ENCODE peak calls at places on chromosomes 5 and 9, in five cellular contexts. W, L, K, Y and V are unnamed samples.

GRCh38 chr5:65512170-65512937 is 30.6 kb upstream of the ADAMTS6 start:
- DNase-seq in W (no peak), L (no peak), K (peak; percentile 8), Y (no peak), V (peak; percentile 24)

GRCh38 chr9:126001581-126002225 is 254.5 kb downstream of the PBX3 start:
- DNase-seq in W (no peak), L (no peak), K (no peak), Y (no peak), V (no peak)

GRCh38 chr5:170154744-170155143 is 49.0 kb downstream of the FOXI1 start:
- DNase-seq in W (no peak), L (no peak), K (peak; percentile 30), Y (no peak), V (no peak)

GRCh38 chr5:163565931-163566608 is 60.7 kb downstream of the MAT2B start:
- DNase-seq in W (no peak), L (peak; percentile 65), K (peak; percentile 40), Y (no peak), V (peak; percentile 23)

GRCh38 chr5:206406-206805 is 11.5 kb downstream of the CCDC127 start:
- DNase-seq in W (no peak), L (no peak), K (no peak), Y (no peak), V (peak; percentile 59)

GRCh38 chr5:171745602-171746001 is 40.0 kb upstream of the SMIM23 start:
- DNase-seq in W (no peak), L (no peak), K (peak; percentile 14), Y (no peak), V (no peak)

GRCh38 chr5:111165058-111165457 is 59.1 kb upstream of the CAMK4 start:
- DNase-seq in W (no peak), L (peak; percentile 26), K (no peak), Y (no peak), V (no peak)

GRCh38 chr5:3954633-3955032 is 359.0 kb downstream of the IRX1 start:
- DNase-seq in W (no peak), L (no peak), K (no peak), Y (no peak), V (no peak)

GRCh38 chr5:102670224-102670836 is 84.8 kb upstream of the PAM start:
- DNase-seq in W (no peak), L (peak; percentile 60), K (no peak), Y (no peak), V (no peak)

GRCh38 chr5:76831108-76831447 is 12.2 kb downstream of the F2RL1 start:
- DNase-seq in W (no peak), L (peak; percentile 46), K (peak; percentile 54), Y (no peak), V (peak; percentile 75)

GRCh38 chr9:13181652-13182051 is 97.8 kb downstream of the MPDZ start:
- DNase-seq in W (no peak), L (peak; percentile 62), K (no peak), Y (no peak), V (no peak)

GRCh38 chr9:132985489-132985888 is 7.0 kb downstream of the GFI1B start:
- DNase-seq in W (no peak), L (no peak), K (no peak), Y (no peak), V (no peak)

GRCh38 chr5:141039517-141039916 is 11.7 kb upstream of the PCDHB1 start:
- DNase-seq in W (no peak), L (no peak), K (no peak), Y (no peak), V (no peak)

GRCh38 chr5:113232246-113232645 is 202.5 kb downstream of the TSSK1B start:
- DNase-seq in W (no peak), L (no peak), K (no peak), Y (no peak), V (no peak)

GRCh38 chr9:35776018-35776417 is 15.4 kb upstream of the NPR2 start:
- DNase-seq in W (no peak), L (no peak), K (peak; percentile 46), Y (no peak), V (no peak)

GRCh38 chr5:80208337-80208736 is 47.5 kb downstream of the SERINC5 start:
- DNase-seq in W (no peak), L (no peak), K (no peak), Y (no peak), V (no peak)

GRCh38 chr5:80207832-80208231 is 48.0 kb downstream of the SERINC5 start:
- DNase-seq in W (no peak), L (no peak), K (no peak), Y (no peak), V (no peak)

GRCh38 chr5:80206282-80206681 is 49.6 kb downstream of the SERINC5 start:
- DNase-seq in W (no peak), L (no peak), K (no peak), Y (no peak), V (no peak)

GRCh38 chr5:80210014-80210413 is 45.8 kb downstream of the SERINC5 start:
- DNase-seq in W (no peak), L (no peak), K (no peak), Y (no peak), V (no peak)

GRCh38 chr5:80204808-80205614 is 50.8 kb downstream of the SERINC5 start:
- DNase-seq in W (no peak), L (peak; percentile 58), K (no peak), Y (no peak), V (no peak)
- TF ChIP-seq CTCF in W (no peak), L (no peak), K (no peak), Y (no peak), V (no peak)

DNA sequence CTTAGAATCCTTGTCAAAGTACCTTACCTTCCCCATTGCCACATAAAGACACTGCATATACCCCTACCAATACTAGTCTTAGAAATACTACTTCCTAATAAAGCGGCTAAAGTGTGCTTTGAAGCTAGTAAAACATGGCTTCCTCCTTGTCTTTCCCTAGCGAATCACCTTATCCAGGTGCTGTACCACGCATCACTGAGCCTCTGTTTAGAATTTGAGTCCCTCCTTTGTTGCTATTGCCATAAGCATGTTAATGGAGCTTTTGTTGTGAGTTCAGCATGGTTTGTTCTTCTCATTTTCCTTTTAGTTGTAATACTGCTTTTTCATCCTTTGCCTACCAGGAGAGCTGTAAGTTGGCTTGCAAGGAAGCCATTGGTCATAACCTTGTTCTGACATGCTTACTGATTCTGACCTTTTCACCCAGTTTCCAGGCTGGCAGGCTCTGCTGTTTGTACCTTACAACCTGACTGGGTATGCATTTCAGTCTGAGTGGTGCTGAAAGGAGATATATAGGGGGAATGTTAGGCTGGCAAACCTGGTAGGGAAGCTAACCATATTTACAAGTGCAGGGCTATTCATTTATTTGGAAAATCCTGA is 49.8 kb downstream of the LMNB1 start:
- DNase-seq in W (no peak), L (no peak), K (no peak), Y (no peak), V (no peak)
- H3K4me3 ChIP-seq in W (no peak overlapping the region), L (no peak overlapping the region), K (no peak overlapping the region), Y (no peak overlapping the region), V (no peak overlapping the region)

DNA sequence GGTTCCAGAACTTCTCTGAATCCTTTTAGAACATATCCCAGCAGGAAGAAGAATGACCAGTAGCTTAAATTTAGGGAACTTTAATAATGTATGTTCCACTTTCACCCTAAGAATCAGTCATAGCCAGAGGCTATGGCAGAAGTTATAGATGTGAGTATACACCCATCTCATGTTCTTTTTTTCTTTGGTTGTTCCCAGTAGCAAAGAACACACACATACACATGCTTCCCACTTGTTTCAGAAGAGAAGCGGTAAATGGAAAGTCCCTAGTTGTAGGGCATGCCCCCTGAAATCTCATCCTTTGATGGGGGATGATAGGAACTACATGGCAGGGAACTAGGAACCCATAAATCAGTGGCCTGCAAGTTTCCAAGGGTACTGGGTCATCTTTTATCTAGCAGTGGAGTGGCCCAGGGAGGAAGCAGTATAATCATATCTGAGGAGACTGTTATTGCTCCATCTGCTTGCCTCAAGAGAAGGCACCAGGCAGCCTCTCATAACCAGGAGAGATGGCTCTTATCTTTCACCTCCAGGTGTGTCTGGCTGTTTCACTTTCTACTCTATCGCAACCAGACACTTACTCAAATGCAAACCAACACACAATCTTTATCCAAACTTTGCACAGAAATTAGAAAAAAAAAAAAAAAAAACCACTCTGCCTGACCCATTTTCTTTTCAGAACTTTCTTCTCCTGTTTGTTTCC is 109.5 kb downstream of the SNCAIP start:
- DNase-seq in W (no peak), L (no peak), K (peak; percentile 80), Y (no peak), V (no peak)
- TF ChIP-seq CTCF in W (no peak), L (no peak), K (no peak), Y (no peak), V (no peak)

GRCh38 chr9:134677743-134678142 is 36.1 kb downstream of the COL5A1 start:
- DNase-seq in W (no peak), L (no peak), K (no peak), Y (no peak), V (no peak)
- H3K4me3 ChIP-seq in W (no peak overlapping the region), L (no peak overlapping the region), K (no peak overlapping the region), Y (no peak overlapping the region), V (no peak overlapping the region)

DNA sequence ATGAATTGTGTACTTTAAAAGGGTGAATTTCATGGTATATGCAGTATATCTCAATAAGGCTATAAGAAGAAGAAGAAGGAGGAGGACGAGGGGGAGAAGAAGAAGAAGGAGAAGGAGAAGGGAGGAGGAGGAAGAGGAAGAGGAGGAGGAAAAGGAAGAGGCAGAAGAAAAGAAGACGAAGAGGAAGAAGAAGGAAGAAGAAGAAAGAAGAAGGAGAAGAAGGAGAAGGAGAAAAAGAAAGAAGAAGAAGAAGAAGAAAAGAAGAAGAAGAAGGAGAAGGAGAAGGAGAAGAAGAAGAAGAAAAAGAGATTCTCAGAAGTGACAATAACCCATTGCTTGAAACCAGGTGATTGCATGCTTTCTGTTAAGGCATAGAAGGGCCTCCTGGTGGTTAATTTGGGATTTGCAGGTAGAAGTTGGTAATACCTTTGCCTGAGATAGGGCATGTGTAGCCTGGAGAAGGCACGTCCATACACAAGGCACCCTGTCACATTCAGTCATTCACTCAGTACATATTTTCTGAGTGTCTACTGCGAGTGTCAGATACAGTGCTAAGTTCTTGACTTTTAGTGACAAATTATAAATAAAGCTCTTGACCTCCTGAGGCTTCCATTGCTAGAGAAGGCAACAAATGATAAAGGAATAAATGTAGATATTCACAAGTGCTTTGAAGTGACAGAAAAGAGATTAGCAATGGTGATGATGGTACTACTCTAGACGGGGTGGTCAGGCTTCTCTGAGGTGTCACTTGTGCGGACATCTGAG is 231.3 kb downstream of the NPR3 start:
- DNase-seq in W (no peak), L (peak; percentile 44), K (peak; percentile 66), Y (no peak), V (peak; percentile 5)
- TF ChIP-seq CTCF in W (no peak), L (peak; percentile 51), K (peak; percentile 56), Y (no peak), V (peak; percentile 38)

GRCh38 chr9:137423810-137424291 is 658 bp downstream of the NOXA1 start:
- DNase-seq in W (no peak), L (no peak), K (no peak), Y (peak; percentile 65), V (no peak)
- H3K4me3 ChIP-seq in W (peak overlapping the region; percentile 89), L (peak overlapping the region; percentile 87), K (peak overlapping the region; percentile 42), Y (peak overlapping the region; percentile 89), V (no peak overlapping the region)

GRCh38 chr9:136856541-136857141 is 4.5 kb downstream of the MAMDC4 start:
- DNase-seq in W (no peak), L (no peak), K (no peak), Y (peak; percentile 25), V (no peak)
- TF ChIP-seq CTCF in W (no peak), L (no peak), K (no peak), Y (no peak), V (no peak)

DNA sequence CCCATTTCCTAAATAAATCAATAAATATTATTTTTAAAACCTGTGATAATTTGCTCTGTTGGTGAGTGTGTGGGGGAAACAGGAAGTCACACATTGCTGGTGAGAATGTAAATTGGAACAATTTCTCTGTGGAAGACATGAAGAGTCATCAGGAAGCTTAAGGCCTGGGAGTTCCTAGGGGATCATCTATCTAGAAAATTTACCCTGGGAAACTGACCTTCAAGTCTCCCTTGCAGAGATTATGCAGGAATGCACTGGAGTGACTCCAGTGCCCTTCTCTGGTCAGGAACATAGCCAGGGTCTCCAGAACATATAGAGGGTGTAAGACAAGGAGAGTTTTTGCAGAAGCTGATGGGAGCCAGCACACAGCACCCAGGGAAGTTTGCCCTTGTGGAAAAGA is 13.0 kb upstream of the GCNT1 start:
- DNase-seq in W (no peak), L (no peak), K (no peak), Y (no peak), V (no peak)
- H3K4me3 ChIP-seq in W (no peak overlapping the region), L (no peak overlapping the region), K (no peak overlapping the region), Y (no peak overlapping the region), V (no peak overlapping the region)